ENCODE peak calls at places on chromosomes 5 and 9, in six cellular contexts. O is H1, N is heart left ventricle, Q is body of pancreas, K is adrenal gland, R is HepG2. T is an unnamed sample.

GRCh38 chr9:6501526-6502210 is 88.7 kb downstream of the UHRF2 start:
- DNase-seq in O (no peak), N (no peak), Q (no peak), K (no peak), R (no peak), T (no peak)

GRCh38 chr9:109297899-109298298 is 23.0 kb downstream of the EPB41L4B start:
- DNase-seq in O (no peak), N (no peak), Q (no peak), K (no peak), R (no peak), T (no peak)

GRCh38 chr9:125049212-125049611 is 94.1 kb downstream of the SCAI start:
- DNase-seq in O (no peak), N (no peak), Q (no peak), K (no peak), R (no peak), T (no peak)

GRCh38 chr9:33233659-33234335 is 6.2 kb upstream of the SPINK4 start:
- DNase-seq in O (no peak), N (peak), Q (peak), K (peak), R (no peak), T (no peak)

GRCh38 chr9:93354451-93354850 is 97.0 kb upstream of the FAM120A start:
- DNase-seq in O (no peak), N (no peak), Q (no peak), K (no peak), R (no peak), T (no peak)

GRCh38 chr9:133557581-133557980 is 23.1 kb downstream of the ADAMTSL2 start:
- DNase-seq in O (no peak), N (no peak), Q (no peak), K (no peak), R (no peak), T (no peak)

GRCh38 chr9:3277200-3277599 is 248.6 kb downstream of the RFX3 start:
- DNase-seq in O (no peak), N (no peak), Q (no peak), K (no peak), R (no peak), T (no peak)

GRCh38 chr9:111975709-111976108 is 79.1 kb downstream of the UGCG start:
- DNase-seq in O (peak), N (peak), Q (peak), K (peak), R (peak), T (no peak)

GRCh38 chr5:96733771-96734498 is 71.8 kb downstream of the CAST start:
- DNase-seq in O (no peak), N (no peak), Q (no peak), K (no peak), R (no peak), T (no peak)

GRCh38 chr5:96725257-96725656 is 63.1 kb downstream of the CAST start:
- DNase-seq in O (no peak), N (no peak), Q (no peak), K (no peak), R (no peak), T (no peak)

GRCh38 chr5:96726802-96727201 is 64.6 kb downstream of the CAST start:
- DNase-seq in O (no peak), N (no peak), Q (no peak), K (no peak), R (no peak), T (no peak)

GRCh38 chr5:96734871-96735325 is 72.7 kb downstream of the CAST start:
- DNase-seq in O (no peak), N (no peak), Q (no peak), K (no peak), R (no peak), T (no peak)

DNA sequence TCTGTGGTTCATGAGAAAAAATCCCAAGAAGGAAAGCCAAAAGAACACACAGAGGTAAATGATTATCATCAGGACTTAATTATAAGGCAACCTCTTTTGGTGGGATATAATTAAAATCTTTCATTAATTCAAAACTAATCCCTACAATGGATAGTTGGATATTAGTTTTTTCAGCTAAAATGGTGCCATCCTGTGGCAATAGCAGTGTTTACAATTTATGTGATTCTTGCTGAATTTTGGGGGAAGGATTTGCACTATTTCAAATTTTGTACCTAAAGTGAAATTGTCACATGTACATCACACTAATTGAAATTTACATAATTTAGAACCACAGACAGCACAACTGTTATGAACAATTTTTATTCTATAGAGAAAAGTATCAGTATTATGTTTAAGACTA is 67.0 kb downstream of the CAST start:
- DNase-seq in O (no peak), N (no peak), Q (no peak), K (no peak), R (no peak), T (no peak)
- TF ChIP-seq CTCF in O (peak), N (peak), Q (peak), K (peak), R (peak), T (no peak)

GRCh38 chr5:40334242-40334635 is 345.5 kb upstream of the PTGER4 start:
- DNase-seq in O (no peak), N (no peak), Q (no peak), K (no peak), R (no peak), T (no peak)

GRCh38 chr5:40332945-40333344 is 346.8 kb upstream of the PTGER4 start:
- DNase-seq in O (no peak), N (no peak), Q (no peak), K (no peak), R (no peak), T (no peak)

GRCh38 chr5:40333459-40334241 is 346.1 kb upstream of the PTGER4 start:
- DNase-seq in O (no peak), N (no peak), Q (no peak), K (no peak), R (no peak), T (no peak)
- TF ChIP-seq POLR2A in O (no peak), N (no peak), Q (no peak), K (no peak), R (no peak), T (no peak)

DNA sequence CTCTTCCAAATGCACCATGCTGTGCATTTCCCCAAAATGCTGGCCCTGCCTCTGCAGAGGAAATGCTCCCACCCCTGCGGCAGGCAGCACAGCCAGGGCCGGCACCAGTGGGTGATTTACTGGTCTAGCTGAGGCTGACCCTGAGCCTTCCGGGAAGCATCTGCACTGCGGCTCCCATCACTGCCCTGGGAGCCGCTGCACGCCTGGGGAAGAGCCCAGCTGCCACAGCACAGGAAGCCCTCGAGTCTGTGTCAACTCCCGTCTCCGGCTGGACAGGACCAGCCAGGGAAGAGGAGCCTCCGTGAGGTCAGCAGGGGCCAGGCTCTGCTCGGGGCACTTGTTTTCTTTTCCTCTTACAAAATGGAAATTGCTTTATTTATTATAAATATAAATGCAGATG is 25.1 kb upstream of the EEIG1 start:
- DNase-seq in O (no peak), N (peak), Q (no peak), K (peak), R (peak), T (no peak)
- H3K27ac ChIP-seq in O (no peak), N (no peak), Q (no peak), K (peak), R (peak), T (peak)

DNA sequence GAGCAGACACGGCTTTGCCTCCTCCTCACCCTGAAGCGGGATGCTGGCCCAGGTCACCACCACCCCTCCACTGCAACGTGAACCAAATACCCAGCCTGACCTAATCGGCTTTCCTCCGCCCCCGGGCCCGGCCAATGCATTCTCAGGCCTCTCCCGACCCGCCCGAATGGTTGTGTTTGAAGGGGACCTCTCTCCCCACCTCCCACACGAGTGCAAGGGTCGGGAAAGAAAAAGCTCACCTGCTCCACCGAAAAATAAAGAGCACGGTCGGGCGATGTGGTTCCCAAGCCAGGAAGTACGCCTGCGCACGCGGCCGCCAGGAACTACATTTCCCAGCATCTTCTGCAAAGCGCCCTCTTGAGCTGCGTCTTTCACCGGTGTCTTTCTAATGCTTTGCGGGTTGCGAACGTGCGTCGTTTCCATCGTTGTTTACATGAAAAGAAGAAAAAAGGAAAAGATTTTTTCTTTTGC is at the start of gene ZNF883:
- DNase-seq in O (peak), N (peak), Q (peak), K (peak), R (peak), T (no peak)
- TF ChIP-seq CTCF in O (no peak), N (peak), Q (no peak), K (no peak), R (peak), T (no peak)

GRCh38 chr5:9500244-9500643 is 45.6 kb downstream of the SEMA5A start:
- DNase-seq in O (no peak), N (no peak), Q (no peak), K (no peak), R (no peak), T (no peak)
- TF ChIP-seq POLR2A in O (no peak), N (no peak), Q (no peak), K (no peak), R (no peak), T (no peak)

GRCh38 chr5:108801301-108801700 is 53.6 kb downstream of the FER start:
- DNase-seq in O (no peak), N (no peak), Q (no peak), K (no peak), R (no peak), T (no peak)
- H3K27ac ChIP-seq in O (no peak), N (no peak), Q (no peak), K (no peak), R (no peak), T (no peak)

T was measured in esophagus squamous epithelium.